ENCODE peak calls at places on chromosome X, in four cellular contexts. Z, R, H and S are unnamed samples.

GRCh38 chrX:16465081-16465876 is 184.7 kb upstream of the S100G start:
- DNase-seq in Z (no peak), R (no peak), H (peak), S (no peak)

GRCh38 chrX:100413231-100413630 is 3.2 kb upstream of the PCDH19 start:
- DNase-seq in Z (peak), R (no peak), H (peak), S (peak)

GRCh38 chrX:23752740-23753435 is 9.8 kb upstream of the ACOT9 start:
- DNase-seq in Z (no peak), R (no peak), H (peak), S (no peak)

GRCh38 chrX:110407910-110408545 is 49.4 kb downstream of the RTL9 start:
- DNase-seq in Z (peak), R (no peak), H (peak), S (peak)

GRCh38 chrX:997631-998137 is 214.8 kb downstream of the CRLF2 start:
- DNase-seq in Z (no peak), R (peak), H (no peak), S (no peak)

GRCh38 chrX:131010186-131010585 is 48.0 kb upstream of the ARHGAP36 start:
- DNase-seq in Z (no peak), R (no peak), H (no peak), S (no peak)

GRCh38 chrX:7330971-7331746 is 183.2 kb upstream of the PUDP start:
- DNase-seq in Z (no peak), R (no peak), H (no peak), S (no peak)

GRCh38 chrX:155086202-155086840 is 15.0 kb downstream of the BRCC3 start:
- DNase-seq in Z (peak), R (peak), H (peak), S (peak)

GRCh38 chrX:18098704-18099103 is 122.0 kb downstream of the BEND2 start:
- DNase-seq in Z (no peak), R (no peak), H (no peak), S (no peak)

GRCh38 chrX:15356444-15356843 is 21.1 kb upstream of the PIGA start:
- DNase-seq in Z (no peak), R (no peak), H (no peak), S (no peak)

GRCh38 chrX:17475820-17476219 is 100.8 kb downstream of the NHS start:
- DNase-seq in Z (no peak), R (no peak), H (no peak), S (no peak)

GRCh38 chrX:44914532-44915198 is 41.7 kb downstream of the KDM6A start:
- DNase-seq in Z (no peak), R (no peak), H (no peak), S (no peak)

GRCh38 chrX:12702509-12703091 is 88.6 kb upstream of the PRPS2 start:
- DNase-seq in Z (no peak), R (no peak), H (peak), S (no peak)

GRCh38 chrX:40784516-40785151 is 49.3 kb upstream of the MED14 start:
- DNase-seq in Z (no peak), R (no peak), H (peak), S (no peak)

GRCh38 chrX:135114392-135114791 is 5.9 kb downstream of the ETDB start:
- DNase-seq in Z (peak), R (no peak), H (no peak), S (peak)

GRCh38 chrX:133674726-133675470 is 259.6 kb upstream of the GPC4 start:
- DNase-seq in Z (no peak), R (no peak), H (peak), S (no peak)

GRCh38 chrX:18650662-18651061 is 21.2 kb downstream of the RS1 start:
- DNase-seq in Z (no peak), R (no peak), H (no peak), S (no peak)

GRCh38 chrX:39162322-39162721 is 361.1 kb downstream of the MID1IP1 start:
- DNase-seq in Z (no peak), R (peak), H (no peak), S (peak)

GRCh38 chrX:47644557-47645091 is 5.7 kb downstream of the ELK1 start:
- DNase-seq in Z (peak), R (no peak), H (peak), S (no peak)
- TF ChIP-seq CTCF in Z (peak), R (no peak), H (peak), S (no peak)

DNA sequence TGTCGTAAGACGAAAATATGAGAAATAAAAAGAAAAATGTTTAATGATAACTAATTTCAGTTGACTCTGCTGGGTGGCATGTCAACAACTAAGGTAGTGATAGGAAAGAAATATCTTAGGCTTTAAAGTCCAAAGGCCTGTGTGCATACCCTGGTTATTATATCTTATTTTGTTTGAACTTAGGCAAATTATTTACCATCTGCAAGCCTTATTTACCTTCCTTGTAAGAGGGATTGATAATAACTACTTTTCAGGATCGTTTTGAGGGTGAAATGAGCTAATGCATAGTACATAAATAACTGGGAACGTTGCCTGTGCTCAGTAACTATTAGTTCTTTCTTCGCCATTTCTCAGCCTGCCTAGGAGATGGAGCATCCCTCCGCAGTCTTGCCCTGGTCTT is 41.6 kb upstream of the TAB3 start:
- DNase-seq in Z (no peak), R (no peak), H (no peak), S (no peak)
- TF ChIP-seq CTCF in Z (no peak), R (no peak), H (no peak), S (no peak)

DNA sequence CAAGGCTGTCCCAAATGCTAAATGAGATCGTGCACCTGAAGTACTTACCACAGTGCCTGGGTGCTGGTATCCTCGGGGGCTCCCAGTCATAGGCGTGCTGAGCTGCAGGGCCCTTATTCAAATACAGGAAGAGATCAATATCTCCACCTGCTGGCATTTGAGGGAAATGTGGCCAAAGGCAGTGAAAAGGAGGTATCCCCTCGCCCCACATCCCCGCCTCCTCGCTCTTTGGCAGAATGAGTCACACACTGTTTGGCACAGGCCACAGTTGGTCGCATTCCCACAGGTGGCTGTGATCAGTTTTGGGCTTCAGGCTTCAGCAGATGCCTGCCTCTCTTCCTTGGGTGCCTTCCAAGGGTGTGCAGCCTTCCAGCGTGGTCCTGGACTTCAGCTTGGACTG is 28.4 kb downstream of the ZNF185 start:
- DNase-seq in Z (peak), R (no peak), H (peak), S (peak)
- TF ChIP-seq CTCF in Z (peak), R (peak), H (peak), S (peak)

DNA sequence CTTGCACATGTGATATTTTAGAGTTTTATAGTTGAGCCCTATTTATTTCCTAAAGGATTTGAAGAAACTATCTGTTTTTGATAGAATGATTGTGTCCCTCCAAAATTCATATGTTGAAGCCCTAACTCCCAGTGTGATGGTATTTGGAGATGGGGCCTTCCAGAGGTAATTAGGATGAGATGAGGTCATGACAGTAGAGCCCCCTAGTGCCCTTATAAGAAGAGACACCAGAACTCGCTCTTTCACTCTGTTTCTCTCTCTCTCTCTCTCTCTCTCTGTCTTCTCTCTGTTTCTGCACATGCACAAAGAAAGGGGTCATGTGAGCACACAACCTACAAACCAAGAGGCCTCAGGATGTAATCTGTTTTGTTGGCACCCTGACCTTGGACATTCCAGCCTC is 921.9 kb upstream of the DIAPH2 start:
- DNase-seq in Z (peak), R (no peak), H (peak), S (no peak)
- TF ChIP-seq CTCF in Z (peak), R (no peak), H (peak), S (no peak)